ENCODE peak calls at places on chromosome 5, in eight cellular contexts. Y, D, U, R, Q, K, B and N are unnamed samples.
A peak's percentile ranks its signal among the peaks of the same experiment; 100 is the strongest.

GRCh38 chr5:168377525-168377924 is 86.1 kb downstream of the WWC1 start:
- DNase-seq in D (peak; percentile 10), K (no peak), R (no peak), Y (no peak), B (no peak), Q (no peak), U (no peak), N (no peak)

GRCh38 chr5:33675958-33676464 is 215.8 kb downstream of the ADAMTS12 start:
- DNase-seq in B (no peak), D (peak; percentile 59), U (no peak), Y (no peak), K (no peak), Q (no peak), R (no peak), N (peak; percentile 25)

GRCh38 chr5:65506961-65507360 is 25.2 kb upstream of the ADAMTS6 start:
- DNase-seq in K (peak; percentile 81), Y (no peak), R (no peak), U (no peak), Q (no peak), D (no peak), B (no peak), N (no peak)

GRCh38 chr5:42970636-42971559 is 69.2 kb downstream of the ANXA2R start:
- DNase-seq in D (no peak), K (peak; percentile 10), U (no peak), Q (peak; percentile 18), B (no peak), R (no peak), Y (no peak), N (no peak)

GRCh38 chr5:149314571-149315111 is 30.7 kb upstream of the GRPEL2 start:
- DNase-seq in D (no peak), B (no peak), Q (no peak), U (no peak), R (no peak), Y (no peak), K (no peak), N (no peak)

GRCh38 chr5:170387775-170388174 is 1.4 kb downstream of the KCNMB1 start:
- DNase-seq in D (no peak), B (no peak), U (no peak), Y (no peak), Q (no peak), K (no peak), R (no peak), N (no peak)

GRCh38 chr5:181058786-181059296 is 18.8 kb downstream of the BTNL9 start:
- DNase-seq in K (no peak), Q (no peak), U (no peak), B (no peak), Y (no peak), D (no peak), R (no peak), N (no peak)

GRCh38 chr5:102911973-102912372 is 156.9 kb downstream of the PAM start:
- DNase-seq in D (no peak), Y (no peak), B (peak; percentile 52), R (no peak), U (no peak), K (peak; percentile 84), Q (no peak), N (no peak)

GRCh38 chr5:4581289-4581688 is 558.8 kb upstream of the ADAMTS16 start:
- DNase-seq in U (no peak), B (no peak), D (no peak), R (no peak), K (no peak), Y (no peak), Q (no peak), N (no peak)

GRCh38 chr5:58972301-58972700 is 389.4 kb downstream of the RAB3C start:
- DNase-seq in R (no peak), D (no peak), K (peak; percentile 10), Y (no peak), B (no peak), Q (no peak), U (no peak), N (no peak)

GRCh38 chr5:148452499-148453193 is 68.9 kb downstream of the FBXO38 start:
- DNase-seq in D (no peak), R (no peak), Y (no peak), U (no peak), K (no peak), B (no peak), Q (no peak), N (no peak)

GRCh38 chr5:148730272-148730954 is 76.1 kb upstream of the HTR4 start:
- DNase-seq in R (no peak), U (no peak), Q (no peak), B (peak; percentile 8), K (peak; percentile 64), D (no peak), Y (no peak), N (no peak)

GRCh38 chr5:37506722-37507121 is 127.6 kb downstream of the WDR70 start:
- DNase-seq in R (no peak), D (no peak), U (no peak), K (no peak), Q (no peak), B (no peak), Y (no peak), N (no peak)

GRCh38 chr5:74266836-74267235 is 373.7 kb downstream of the ENC1 start:
- DNase-seq in K (no peak), Y (no peak), D (no peak), B (peak; percentile 33), R (no peak), Q (no peak), U (no peak), N (no peak)

GRCh38 chr5:123882946-123883345 is 371.0 kb downstream of the CSNK1G3 start:
- DNase-seq in B (no peak), K (peak; percentile 28), U (no peak), D (no peak), Q (no peak), R (no peak), Y (no peak), N (no peak)

DNA sequence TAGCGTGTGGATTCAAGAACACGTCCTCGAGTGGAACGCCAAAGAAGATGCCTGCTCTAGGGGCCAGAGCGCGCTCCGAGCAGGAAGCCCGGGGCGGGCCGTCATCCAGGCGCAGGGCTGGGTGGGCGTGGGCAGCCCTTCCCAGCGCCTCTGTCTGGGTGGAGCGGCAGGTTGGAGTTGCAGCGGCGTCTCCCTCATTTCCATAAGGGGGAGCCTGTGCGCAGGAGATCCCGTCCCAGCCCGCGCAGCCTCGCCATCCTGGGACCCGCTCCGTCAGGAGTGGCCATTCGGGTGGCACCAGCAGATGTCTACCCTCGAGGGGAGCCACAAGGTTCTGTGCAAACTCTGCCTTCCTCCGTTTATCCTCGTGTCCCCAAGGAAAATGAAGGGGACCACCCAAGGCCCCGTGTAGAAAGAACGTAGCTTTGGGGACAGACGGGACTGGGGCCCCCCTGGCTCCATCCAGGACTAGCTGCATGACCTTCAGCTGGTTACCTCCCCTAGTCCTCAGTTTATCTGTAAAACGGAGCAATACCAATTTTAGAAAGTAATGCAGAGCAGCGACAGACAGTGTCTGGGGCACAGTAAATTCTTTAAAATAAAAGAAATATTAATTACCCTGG is 155.5 kb upstream of the SMIM23 start:
- DNase-seq in B (no peak), D (no peak), U (peak; percentile 78), K (peak; percentile 62), Q (peak; percentile 87), R (peak; percentile 54), Y (no peak), N (no peak)
- TF ChIP-seq CTCF in B (peak; percentile 66), D (no peak), U (peak; percentile 64), K (peak; percentile 61), Q (peak; percentile 58), R (no peak), Y (peak; percentile 31), N (no peak)

GRCh38 chr5:106331415-106331814 is 1339.3 kb downstream of the EFNA5 start:
- DNase-seq in Y (no peak), Q (no peak), B (no peak), D (no peak), U (no peak), R (no peak), K (peak; percentile 89), N (no peak)
- TF ChIP-seq CTCF in Y (no peak), Q (no peak), B (no peak), D (no peak), U (no peak), R (no peak), K (no peak), N (no peak)

GRCh38 chr5:35164860-35165542 is 65.3 kb downstream of the PRLR start:
- DNase-seq in Q (no peak), K (no peak), Y (no peak), D (no peak), U (no peak), R (no peak), B (no peak), N (no peak)

GRCh38 chr5:35171108-35171507 is 59.2 kb downstream of the PRLR start:
- DNase-seq in U (no peak), B (no peak), R (no peak), Y (no peak), D (no peak), Q (no peak), K (no peak), N (no peak)

GRCh38 chr5:35162848-35163770 is 67.2 kb downstream of the PRLR start:
- DNase-seq in U (no peak), K (no peak), Q (peak; percentile 22), D (no peak), Y (no peak), B (no peak), R (no peak), N (no peak)

GRCh38 chr5:35161637-35162248 is 68.5 kb downstream of the PRLR start:
- DNase-seq in K (no peak), U (no peak), R (no peak), Q (no peak), B (peak; percentile 73), Y (no peak), D (no peak), N (no peak)

GRCh38 chr5:35166043-35166442 is 64.2 kb downstream of the PRLR start:
- DNase-seq in Q (no peak), R (no peak), Y (no peak), D (no peak), U (no peak), K (no peak), B (no peak), N (no peak)
- TF ChIP-seq CTCF in Q (no peak), R (no peak), Y (no peak), D (peak; percentile 9), U (peak; percentile 47), K (peak; percentile 19), B (no peak), N (no peak)

DNA sequence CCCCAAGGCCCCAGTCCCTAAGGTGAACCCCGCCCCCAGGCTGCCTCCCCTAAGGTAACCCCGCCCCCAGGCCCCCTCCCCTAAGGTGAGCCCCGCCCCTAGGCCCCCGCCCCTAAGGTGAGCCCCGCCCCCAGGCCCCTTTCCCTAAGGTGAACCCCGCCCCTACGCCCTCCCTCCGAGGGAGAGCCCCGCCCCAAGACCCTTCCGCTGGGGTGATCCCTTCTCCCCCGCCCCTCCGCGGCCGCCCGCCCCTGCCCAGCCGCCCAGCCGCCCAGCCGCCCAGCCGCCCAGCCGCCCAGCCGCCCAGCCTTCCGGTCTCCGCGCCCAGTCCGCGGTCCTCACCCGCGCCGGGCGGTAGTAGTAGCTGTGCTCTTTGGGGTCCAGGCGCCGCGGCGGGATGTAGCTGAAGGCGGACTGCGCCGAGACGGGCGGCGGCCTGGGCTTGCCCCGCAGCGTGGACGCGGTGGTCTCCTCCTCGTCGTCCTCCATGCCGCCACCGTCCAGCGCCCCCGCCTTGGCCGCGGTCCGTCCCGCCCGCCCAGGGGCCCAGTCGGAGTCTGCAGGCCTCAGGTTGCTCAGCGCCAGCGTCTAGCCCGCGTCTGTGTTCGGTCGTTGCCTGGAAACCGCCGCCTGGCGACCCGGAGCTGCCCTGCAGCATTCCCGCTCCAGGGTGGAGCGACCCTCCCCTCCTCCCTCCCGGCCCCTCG is at the start of gene CFAP90:
- DNase-seq in R (peak; percentile 79), Y (no peak), K (peak; percentile 62), B (no peak), U (peak; percentile 83), Q (peak; percentile 95), D (no peak), N (peak; percentile 38)
- TF ChIP-seq CTCF in R (no peak), Y (peak; percentile 25), K (peak; percentile 48), B (peak; percentile 56), U (peak; percentile 73), Q (peak; percentile 55), D (no peak), N (no peak)